ENCODE peak calls at places on chromosomes 12 and 14, in nine cellular contexts. Y is activated CD8-positive, alpha-beta T cell treated with anti-CD3 and anti-CD28 coated beads, Interleukin-2, amount 10 ng/mL, durations not matched to agents 7 days and 5 days; L is T-helper 1 cell; W is Ammon's horn; P is B cell; Z is Caki2; C is cardiac muscle cell; A is H54; R is cardiac fibroblast. T is an unnamed sample.

GRCh38 chr14:91399868-91400640 is 17.6 kb downstream of the CCDC88C start:
- DNase-seq in Y (peak), L (peak), W (no peak), P (peak), Z (no peak), C (no peak), A (no peak), R (no peak), T (no peak)

GRCh38 chr14:75223664-75224154 is 47.3 kb upstream of the TMED10 start:
- DNase-seq in Y (peak), L (no peak), W (peak), P (peak), Z (no peak), C (peak), A (no peak), R (no peak), T (no peak)

GRCh38 chr14:100902295-100902694 is 1.2 kb downstream of the RTL1 start:
- DNase-seq in Y (no peak), L (no peak), W (no peak), P (no peak), Z (no peak), C (peak), A (no peak), R (no peak), T (no peak)

GRCh38 chr14:83309833-83310232 is 1776.2 kb upstream of the SEL1L start:
- DNase-seq in Y (no peak), L (no peak), W (no peak), P (no peak), Z (no peak), C (no peak), A (no peak), R (no peak), T (no peak)

GRCh38 chr14:51744372-51745150 is 92.9 kb downstream of the FRMD6 start:
- DNase-seq in Y (peak), L (no peak), W (no peak), P (no peak), Z (no peak), C (no peak), A (no peak), R (no peak), T (no peak)

GRCh38 chr12:112965643-112966042 is 12.7 kb upstream of the OAS2 start:
- DNase-seq in Y (no peak), L (no peak), W (no peak), P (no peak), Z (no peak), C (no peak), A (no peak), R (no peak), T (no peak)

GRCh38 chr12:113907446-113908180 is 58.5 kb downstream of the RBM19 start:
- DNase-seq in Y (no peak), L (no peak), W (no peak), P (no peak), Z (no peak), C (no peak), A (no peak), R (no peak), T (no peak)

GRCh38 chr14:43647302-43647701 is 859.8 kb downstream of the FSCB start:
- DNase-seq in Y (no peak), L (no peak), W (no peak), P (no peak), Z (no peak), C (no peak), A (no peak), R (peak), T (no peak)

GRCh38 chr14:106268013-106268727 is 741.8 kb downstream of the TMEM121 start:
- DNase-seq in Y (peak), L (peak), W (no peak), P (peak), Z (no peak), C (no peak), A (no peak), R (no peak), T (no peak)

GRCh38 chr12:57836442-57837375 is 9.8 kb downstream of the CTDSP2 start:
- DNase-seq in Y (peak), L (peak), W (peak), P (peak), Z (no peak), C (peak), A (peak), R (peak), T (peak)

GRCh38 chr14:54446201-54446693 is 5.1 kb upstream of the CNIH1 start:
- DNase-seq in Y (no peak), L (no peak), W (peak), P (no peak), Z (no peak), C (no peak), A (no peak), R (peak), T (no peak)

GRCh38 chr14:26199599-26200370 is 398.0 kb downstream of the NOVA1 start:
- DNase-seq in Y (no peak), L (no peak), W (no peak), P (no peak), Z (peak), C (no peak), A (no peak), R (peak), T (no peak)

GRCh38 chr14:91323671-91324605 is 79.4 kb upstream of the GPR68 start:
- DNase-seq in Y (peak), L (peak), W (peak), P (peak), Z (peak), C (peak), A (peak), R (peak), T (peak)

GRCh38 chr14:59691266-59691665 is 114.7 kb upstream of the CCDC175 start:
- DNase-seq in Y (no peak), L (no peak), W (no peak), P (no peak), Z (no peak), C (no peak), A (no peak), R (no peak), T (no peak)

GRCh38 chr14:68977741-68978549 is 1.2 kb downstream of the ACTN1 start:
- DNase-seq in Y (peak), L (peak), W (peak), P (peak), Z (peak), C (peak), A (peak), R (peak), T (peak)

GRCh38 chr14:20381341-20381740 is 32.0 kb downstream of the TEP1 start:
- DNase-seq in Y (no peak), L (no peak), W (no peak), P (no peak), Z (no peak), C (no peak), A (no peak), R (no peak), T (no peak)

GRCh38 chr12:117820216-117820907 is 148.4 kb downstream of the KSR2 start:
- DNase-seq in Y (no peak), L (no peak), W (no peak), P (no peak), Z (no peak), C (no peak), A (no peak), R (no peak), T (no peak)

GRCh38 chr12:53061404-53062010 is 11.6 kb downstream of the TNS2 start:
- DNase-seq in Y (no peak), L (no peak), W (no peak), P (no peak), Z (peak), C (no peak), A (no peak), R (no peak), T (no peak)

GRCh38 chr12:7229741-7230140 is 40.3 kb downstream of the PEX5 start:
- DNase-seq in Y (no peak), L (no peak), W (no peak), P (no peak), Z (no peak), C (no peak), A (no peak), R (peak), T (no peak)

GRCh38 chr12:113244015-113244983 is 23.0 kb downstream of the TPCN1 start:
- DNase-seq in Y (no peak), L (no peak), W (peak), P (no peak), Z (no peak), C (no peak), A (no peak), R (peak), T (no peak)

GRCh38 chr12:77761286-77761685 is 69.4 kb upstream of the NAV3 start:
- DNase-seq in Y (no peak), L (no peak), W (no peak), P (no peak), Z (no peak), C (no peak), A (no peak), R (no peak), T (no peak)

GRCh38 chr12:49537709-49538601 is 875 bp upstream of the KCNH3 start:
- DNase-seq in Y (peak), L (peak), W (no peak), P (peak), Z (no peak), C (peak), A (no peak), R (no peak), T (no peak)

T was measured in AG08396.